ENCODE peak calls at places on chromosomes 7 and 10, in five cellular contexts. G is transverse colon, U is left ventricle myocardium inferior, N is IMR-90, W is SK-N-MC. J is an unnamed sample.

GRCh38 chr10:42850931-42851330 is 68.3 kb downstream of the BMS1 start:
- DNase-seq in G (no peak), U (no peak), N (peak), W (no peak), J (no peak)

GRCh38 chr10:86376852-86377796 is 10.5 kb upstream of the GRID1 start:
- DNase-seq in G (peak), U (peak), N (peak), W (no peak), J (peak)

GRCh38 chr7:25026156-25026555 is 46.2 kb upstream of the OSBPL3 start:
- DNase-seq in G (no peak), U (no peak), N (no peak), W (no peak), J (no peak)

GRCh38 chr10:92965314-92965713 is 95.3 kb upstream of the CYP26C1 start:
- DNase-seq in G (no peak), U (no peak), N (peak), W (peak), J (no peak)

GRCh38 chr7:41030673-41031072 is 672.2 kb downstream of the INHBA start:
- DNase-seq in G (no peak), U (no peak), N (peak), W (no peak), J (no peak)

GRCh38 chr7:156533420-156533819 is 107.2 kb upstream of the RNF32 start:
- DNase-seq in G (no peak), U (no peak), N (no peak), W (no peak), J (no peak)

GRCh38 chr7:92625617-92626016 is 35.4 kb upstream of the FAM133B start:
- DNase-seq in G (no peak), U (no peak), N (peak), W (no peak), J (no peak)

GRCh38 chr7:155348806-155349205 is 51.1 kb downstream of the INSIG1 start:
- DNase-seq in G (no peak), U (no peak), N (no peak), W (no peak), J (no peak)

GRCh38 chr7:112411186-112411795 is 39.0 kb upstream of the IFRD1 start:
- DNase-seq in G (peak), U (no peak), N (peak), W (no peak), J (no peak)

GRCh38 chr10:727162-727790 is 37.8 kb upstream of the DIP2C start:
- DNase-seq in G (no peak), U (no peak), N (no peak), W (no peak), J (no peak)

GRCh38 chr7:88539518-88539917 is 220.0 kb upstream of the ZNF804B start:
- DNase-seq in G (no peak), U (no peak), N (no peak), W (no peak), J (no peak)

GRCh38 chr7:2477447-2478386 is 1.5 kb upstream of the GRIFIN start:
- DNase-seq in G (peak), U (peak), N (peak), W (no peak), J (no peak)

GRCh38 chr10:84593546-84593945 is 265.2 kb downstream of the CCSER2 start:
- DNase-seq in G (no peak), U (no peak), N (no peak), W (no peak), J (no peak)

GRCh38 chr10:107618461-107619093 is 454.1 kb upstream of the SORCS1 start:
- DNase-seq in G (no peak), U (no peak), N (no peak), W (no peak), J (no peak)

GRCh38 chr10:13366891-13367290 is 18.8 kb upstream of the SEPHS1 start:
- DNase-seq in G (no peak), U (no peak), N (no peak), W (no peak), J (no peak)

GRCh38 chr7:151631149-151631967 is 111.7 kb upstream of the RHEB start:
- DNase-seq in G (no peak), U (no peak), N (no peak), W (no peak), J (no peak)

DNA sequence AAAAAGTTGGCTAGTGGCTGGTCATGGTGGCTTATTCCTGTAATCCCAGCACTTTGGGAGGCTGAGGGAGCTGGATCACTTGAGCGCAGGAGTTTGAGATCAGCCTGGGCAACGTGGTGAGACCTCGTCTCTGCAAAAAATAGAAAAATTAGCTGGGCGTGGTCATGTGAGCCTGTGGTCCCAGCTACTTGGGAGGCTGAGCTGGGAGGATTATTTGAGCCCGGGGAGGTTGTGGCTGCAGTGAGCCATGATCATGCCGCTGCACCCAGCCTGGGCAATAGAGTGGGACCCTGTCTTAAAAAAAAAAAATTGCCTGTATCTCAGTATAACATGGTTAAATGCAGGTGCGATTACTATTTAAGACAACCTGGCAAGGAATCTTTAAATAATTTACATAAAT is 61.0 kb downstream of the ADD3 start:
- DNase-seq in G (no peak), U (no peak), N (no peak), W (no peak), J (no peak)
- H3K27ac ChIP-seq in G (peak), U (peak), N (no peak), W (no peak), J (no peak)

DNA sequence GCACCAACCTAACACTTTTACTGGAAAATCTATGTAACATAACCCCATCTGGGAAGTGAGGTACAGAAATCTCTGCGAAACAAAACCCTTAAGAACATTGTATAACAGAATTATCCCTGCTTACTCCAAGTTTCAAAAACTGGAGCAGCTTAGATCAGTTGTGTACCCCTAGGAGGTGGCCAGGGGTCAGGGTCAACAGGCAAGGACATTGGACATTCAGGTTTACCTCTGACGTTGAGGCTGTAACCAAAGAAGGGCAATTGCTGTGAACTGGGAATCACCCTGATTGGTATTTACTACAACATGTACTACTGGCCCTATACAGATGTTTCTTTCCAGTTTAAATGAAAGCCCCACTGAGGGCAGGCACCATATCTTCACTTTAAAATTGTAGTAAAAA is 13.1 kb downstream of the SFXN3 start:
- DNase-seq in G (no peak), U (no peak), N (no peak), W (no peak), J (no peak)
- H3K27ac ChIP-seq in G (no peak), U (no peak), N (no peak), W (no peak), J (no peak)

GRCh38 chr7:127968547-127968946 is 62.7 kb downstream of the LRRC4 start:
- DNase-seq in G (no peak), U (no peak), N (no peak), W (no peak), J (no peak)
- H3K27ac ChIP-seq in G (no peak), U (no peak), N (no peak), W (no peak), J (no peak)

GRCh38 chr10:74334221-74334620 is 183.2 kb downstream of the ADK start:
- DNase-seq in G (no peak), U (no peak), N (no peak), W (no peak), J (no peak)
- H3K27ac ChIP-seq in G (no peak), U (no peak), N (no peak), W (no peak), J (no peak)

DNA sequence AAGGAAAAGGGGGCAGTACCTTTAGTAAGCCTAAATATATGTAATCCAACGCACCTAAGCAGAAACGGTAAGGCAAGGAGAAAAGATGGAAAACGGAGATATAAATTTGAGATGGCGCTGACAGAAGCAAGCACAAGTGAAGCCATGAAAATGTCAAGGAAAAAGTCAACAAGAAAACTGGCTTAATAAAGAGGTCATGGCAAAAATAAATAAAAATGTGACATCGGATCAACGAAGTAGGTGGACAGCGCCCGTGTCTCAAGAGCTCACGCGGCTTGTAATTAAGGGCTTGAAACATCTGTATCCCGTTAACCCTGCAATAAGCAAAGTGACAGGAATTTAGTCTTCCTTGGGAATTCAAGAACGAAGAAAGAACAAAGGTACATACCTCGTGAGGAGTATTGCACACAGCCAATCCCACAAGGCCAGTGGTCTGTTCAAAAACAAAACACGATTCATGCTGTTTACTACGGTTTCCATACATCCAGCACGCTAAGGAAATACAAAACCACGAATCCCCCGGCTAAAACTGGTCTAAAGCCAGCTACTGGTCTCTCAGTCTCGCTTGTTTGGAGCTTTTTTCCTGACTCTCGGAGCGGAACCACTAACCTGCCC is 495 bp downstream of the NDUFA5 start:
- DNase-seq in G (no peak), U (no peak), N (peak), W (no peak), J (no peak)
- H3K27ac ChIP-seq in G (peak), U (peak), N (peak), W (peak), J (peak)

GRCh38 chr10:3777876-3778707 is 6.9 kb downstream of the KLF6 start:
- DNase-seq in G (no peak), U (no peak), N (peak), W (no peak), J (no peak)
- H3K27ac ChIP-seq in G (peak), U (peak), N (peak), W (no peak), J (no peak)

GRCh38 chr10:97882142-97883091 is 32.8 kb downstream of the GOLGA7B start:
- DNase-seq in G (no peak), U (no peak), N (peak), W (no peak), J (no peak)
- H3K27ac ChIP-seq in G (no peak), U (no peak), N (no peak), W (no peak), J (no peak)

DNA sequence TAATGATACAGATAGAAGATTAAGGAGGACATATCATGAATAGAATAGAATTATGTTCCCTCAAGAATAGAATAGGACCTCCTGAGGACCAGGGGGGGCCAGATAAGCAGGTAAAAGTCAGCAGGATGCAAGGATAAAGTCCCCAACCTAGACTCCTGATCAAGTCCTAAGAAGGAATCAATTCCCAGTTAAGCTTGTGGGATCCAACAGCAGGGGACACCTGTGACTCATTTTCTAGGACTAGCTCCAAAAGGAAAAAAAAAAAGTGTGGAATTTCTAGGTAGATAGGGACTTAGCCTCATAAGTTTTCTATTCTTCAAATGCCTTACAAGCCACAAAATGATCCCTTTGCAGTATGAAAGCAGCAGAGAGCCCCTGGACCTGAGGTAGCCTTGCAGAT is 336.2 kb downstream of the WDR11 start:
- DNase-seq in G (no peak), U (no peak), N (no peak), W (no peak), J (no peak)
- H3K27ac ChIP-seq in G (peak), U (no peak), N (no peak), W (no peak), J (peak)

GRCh38 chr7:22219036-22219435 is 137.9 kb downstream of the RAPGEF5 start:
- DNase-seq in G (no peak), U (no peak), N (no peak), W (no peak), J (peak)

GRCh38 chr7:22214000-22214399 is 143.0 kb downstream of the RAPGEF5 start:
- DNase-seq in G (no peak), U (no peak), N (no peak), W (no peak), J (no peak)

GRCh38 chr7:22216309-22216708 is 140.6 kb downstream of the RAPGEF5 start:
- DNase-seq in G (no peak), U (no peak), N (no peak), W (no peak), J (no peak)

GRCh38 chr7:22219739-22220493 is 137.0 kb downstream of the RAPGEF5 start:
- DNase-seq in G (no peak), U (no peak), N (no peak), W (no peak), J (no peak)

DNA sequence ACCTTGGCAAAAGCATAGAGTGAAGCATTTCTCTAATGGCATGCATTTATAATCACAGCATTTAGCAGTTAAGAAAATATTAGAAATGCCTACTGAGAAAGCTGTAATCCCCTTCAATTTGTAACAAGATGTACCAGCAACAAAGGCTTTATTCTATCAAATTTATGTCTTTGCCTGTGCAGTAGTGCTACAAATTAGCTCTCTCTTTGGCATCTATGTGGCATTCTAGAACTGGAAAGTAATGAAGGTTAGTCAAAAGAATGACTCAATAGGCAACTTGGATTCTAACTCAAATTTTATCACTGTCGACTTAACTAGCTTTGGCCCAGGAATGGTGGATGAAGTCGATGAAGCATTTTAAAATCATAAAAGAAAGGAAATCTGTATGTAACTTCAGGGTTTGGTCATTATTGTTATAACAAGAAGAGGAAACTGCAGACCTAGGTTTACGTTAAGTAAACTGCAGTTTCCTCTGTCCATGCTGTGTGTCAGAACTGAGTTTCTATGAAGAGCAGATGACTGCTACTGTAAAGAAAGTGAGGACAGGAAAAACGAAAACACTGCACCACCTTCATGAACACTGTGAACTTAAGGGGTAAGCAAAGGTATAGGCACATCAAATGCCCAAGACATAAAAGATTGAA is 140.0 kb downstream of the RAPGEF5 start:
- DNase-seq in G (no peak), U (no peak), N (no peak), W (no peak), J (no peak)
- H3K27ac ChIP-seq in G (peak), U (peak), N (no peak), W (no peak), J (peak)

DNA sequence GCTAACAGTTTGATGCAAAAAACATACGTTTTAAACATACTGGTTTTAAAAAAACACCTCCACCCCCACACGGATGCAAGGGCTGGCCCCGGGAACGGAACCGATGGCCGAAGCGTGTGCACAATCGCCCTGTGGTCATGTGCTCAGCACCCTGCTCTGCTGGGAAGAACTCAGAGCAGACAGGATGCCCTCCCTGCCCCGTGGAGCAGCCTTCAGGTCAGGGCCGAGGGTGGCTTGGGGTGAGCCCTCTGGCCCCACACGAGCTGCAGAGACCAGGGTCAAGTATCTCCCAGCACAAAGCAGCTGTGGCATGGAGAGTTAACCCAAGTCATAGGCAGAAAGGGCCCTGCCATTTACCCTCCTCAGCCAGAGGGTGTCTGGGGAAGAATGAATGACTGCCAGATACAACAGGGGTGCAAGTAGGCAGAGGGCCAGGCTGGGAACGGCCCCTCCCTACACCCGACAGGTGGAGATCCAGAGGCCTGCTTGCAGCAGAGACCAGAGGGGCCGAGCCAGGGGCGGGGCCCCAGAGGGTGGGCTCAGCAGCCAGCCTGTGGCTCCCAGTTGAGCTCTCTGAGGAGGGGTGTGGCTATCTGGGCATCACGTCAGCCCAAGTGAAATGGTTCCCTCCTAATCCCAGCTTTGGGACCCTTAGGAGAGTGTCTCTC is 56.8 kb downstream of the ZRANB1 start:
- DNase-seq in G (peak), U (peak), N (no peak), W (no peak), J (no peak)
- H3K27ac ChIP-seq in G (peak), U (peak), N (no peak), W (no peak), J (peak)

J was measured in caudate nucleus.